ENCODE peak calls at places on chromosomes 4 and X, in six cellular contexts. O is naive thymus-derived CD4-positive, alpha-beta T cell; D is HCT116; W is psoas muscle; N is IMR-90; A is mammary epithelial cell. P is an unnamed sample. For H3K36me3, the result is how much of the 10 kb centered on the place peaks cover.

GRCh38 chrX:3713225-3713936 is at the start of gene PRKX:
- DNase-seq in O (peak), D (no peak), W (peak), N (peak), A (peak), P (peak)

GRCh38 chr4:119729815-119730643 is 101.4 kb upstream of the PDE5A start:
- DNase-seq in O (no peak), D (peak), W (no peak), N (peak), A (peak), P (peak)

GRCh38 chr4:122960298-122960985 is 38.0 kb upstream of the NUDT6 start:
- DNase-seq in O (no peak), D (no peak), W (no peak), N (peak), A (no peak), P (no peak)

GRCh38 chr4:17817027-17817426 is 6.2 kb downstream of the NCAPG start:
- DNase-seq in O (peak), D (peak), W (no peak), N (peak), A (peak), P (no peak)

GRCh38 chrX:70255452-70255851 is 4.6 kb downstream of the P2RY4 start:
- DNase-seq in O (no peak), D (no peak), W (no peak), N (no peak), A (no peak), P (no peak)

GRCh38 chr4:151940290-151940689 is 179.5 kb upstream of the GATB start:
- DNase-seq in O (peak), D (no peak), W (no peak), N (no peak), A (no peak), P (no peak)

GRCh38 chr4:85024671-85025070 is 58.2 kb upstream of the WDFY3 start:
- DNase-seq in O (no peak), D (no peak), W (no peak), N (no peak), A (no peak), P (no peak)

GRCh38 chr4:132572210-132572609 is 576.9 kb upstream of the PCDH10 start:
- DNase-seq in O (no peak), D (no peak), W (no peak), N (peak), A (no peak), P (no peak)

GRCh38 chrX:39898147-39898546 is 199.6 kb downstream of the BCOR start:
- DNase-seq in O (no peak), D (no peak), W (no peak), N (no peak), A (no peak), P (no peak)

GRCh38 chr4:128831526-128832252 is 22.2 kb downstream of the JADE1 start:
- DNase-seq in O (no peak), D (no peak), W (no peak), N (peak), A (no peak), P (no peak)

GRCh38 chr4:34105311-34105710 is 2139.0 kb downstream of the ARAP2 start:
- DNase-seq in O (no peak), D (no peak), W (no peak), N (no peak), A (peak), P (no peak)

GRCh38 chr4:108049406-108049805 is 59.7 kb downstream of the HADH start:
- DNase-seq in O (peak), D (no peak), W (no peak), N (no peak), A (no peak), P (no peak)

GRCh38 chr4:6779667-6780565 is 2.6 kb upstream of the KIAA0232 start:
- DNase-seq in O (no peak), D (no peak), W (no peak), N (peak), A (no peak), P (peak)

GRCh38 chr4:140372607-140373327 is 679 bp upstream of the SCOC start:
- DNase-seq in O (peak), D (peak), W (no peak), N (peak), A (peak), P (no peak)

GRCh38 chrX:14032383-14032782 is 2.7 kb upstream of the GEMIN8 start:
- DNase-seq in O (peak), D (no peak), W (no peak), N (peak), A (peak), P (no peak)

GRCh38 chr4:38566811-38567398 is 97.1 kb upstream of the KLF3 start:
- DNase-seq in O (no peak), D (no peak), W (no peak), N (no peak), A (no peak), P (no peak)

GRCh38 chrX:122087353-122087752 is 1039.9 kb downstream of the GLUD2 start:
- DNase-seq in O (no peak), D (no peak), W (no peak), N (no peak), A (no peak), P (no peak)

GRCh38 chr4:176262243-176262642 is 6.8 kb downstream of the ASB5 start:
- DNase-seq in O (no peak), D (no peak), W (no peak), N (no peak), A (no peak), P (no peak)

GRCh38 chr4:184205243-184205642 is 12.4 kb downstream of the ENPP6 start:
- DNase-seq in O (no peak), D (no peak), W (no peak), N (no peak), A (no peak), P (no peak)

GRCh38 chr4:168882650-168883233 is 127.3 kb downstream of the CBR4 start:
- DNase-seq in O (no peak), D (no peak), W (peak), N (peak), A (peak), P (peak)

GRCh38 chrX:101258260-101258581 is 32.9 kb downstream of the TAF7L start:
- DNase-seq in O (no peak), D (no peak), W (no peak), N (no peak), A (no peak), P (no peak)

GRCh38 chr4:76867880-76868655 is 29.9 kb downstream of the SOWAHB start:
- DNase-seq in O (no peak), D (no peak), W (no peak), N (no peak), A (no peak), P (no peak)

GRCh38 chrX:115345654-115346014 is 56.1 kb downstream of the LUZP4 start:
- DNase-seq in O (no peak), D (no peak), W (no peak), N (no peak), A (no peak), P (no peak)

GRCh38 chr4:145614235-145614615 is 5.0 kb upstream of the MMAA start:
- DNase-seq in O (no peak), D (no peak), W (no peak), N (no peak), A (no peak), P (no peak)

GRCh38 chrX:7318246-7318645 is 170.3 kb upstream of the PUDP start:
- DNase-seq in O (no peak), D (no peak), W (no peak), N (peak), A (no peak), P (no peak)

GRCh38 chr4:77127837-77128621 is 29.0 kb upstream of the CCNG2 start:
- DNase-seq in O (no peak), D (no peak), W (no peak), N (no peak), A (no peak), P (no peak)

GRCh38 chr4:8125526-8126056 is 33.0 kb downstream of the ABLIM2 start:
- DNase-seq in O (no peak), D (no peak), W (peak), N (no peak), A (no peak), P (no peak)

GRCh38 chr4:65917486-65917885 is 247.2 kb upstream of the EPHA5 start:
- DNase-seq in O (no peak), D (no peak), W (no peak), N (no peak), A (no peak), P (no peak)

GRCh38 chr4:5784960-5785611 is 74.1 kb downstream of the EVC start:
- DNase-seq in O (no peak), D (no peak), W (no peak), N (no peak), A (no peak), P (no peak)

GRCh38 chrX:97070346-97070745 is 186.6 kb downstream of the RPA4 start:
- DNase-seq in O (no peak), D (no peak), W (no peak), N (peak), A (no peak), P (no peak)

GRCh38 chrX:46636223-46636622 is 62.7 kb downstream of the CHST7 start:
- DNase-seq in O (no peak), D (no peak), W (no peak), N (no peak), A (no peak), P (no peak)

GRCh38 chrX:132834109-132834508 is 124.3 kb downstream of the HS6ST2 start:
- DNase-seq in O (no peak), D (no peak), W (no peak), N (no peak), A (no peak), P (no peak)

GRCh38 chr4:83267121-83267834 is 17.3 kb downstream of the COQ2 start:
- DNase-seq in O (no peak), D (no peak), W (no peak), N (peak), A (no peak), P (peak)

GRCh38 chr4:127579821-127580220 is 52.9 kb upstream of the INTU start:
- DNase-seq in O (no peak), D (no peak), W (no peak), N (no peak), A (no peak), P (no peak)

GRCh38 chr4:105147226-105148151 is 813 bp downstream of the TET2 start:
- DNase-seq in O (peak), D (no peak), W (no peak), N (peak), A (peak), P (no peak)

GRCh38 chrX:132956421-132957210 is 1.8 kb downstream of the HS6ST2 start:
- DNase-seq in O (no peak), D (no peak), W (no peak), N (no peak), A (no peak), P (no peak)

DNA sequence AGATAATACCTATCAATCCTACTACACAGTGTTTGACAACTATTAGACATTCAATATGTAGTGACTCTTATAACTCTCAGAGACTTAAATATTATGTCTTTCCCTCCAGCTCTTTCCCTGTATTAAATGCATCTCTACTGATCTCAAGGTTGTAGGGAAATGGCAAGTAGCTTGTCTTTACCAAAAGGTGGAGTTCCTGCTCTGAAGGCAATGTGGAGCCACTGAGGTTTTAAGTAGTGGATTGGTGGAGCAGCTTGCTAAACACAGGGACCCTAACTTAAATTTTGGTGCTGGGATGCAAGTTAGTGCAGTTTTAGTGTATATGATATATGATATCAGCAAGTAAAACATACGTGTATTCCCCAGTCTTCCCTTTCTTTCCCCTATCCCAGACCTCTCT is 13.1 kb downstream of the FNIP2 start:
- DNase-seq in O (no peak), D (no peak), W (no peak), N (no peak), A (no peak), P (no peak)
- H3K27ac ChIP-seq in O (no peak), D (no peak), W (peak), N (no peak), A (no peak), P (peak)

DNA sequence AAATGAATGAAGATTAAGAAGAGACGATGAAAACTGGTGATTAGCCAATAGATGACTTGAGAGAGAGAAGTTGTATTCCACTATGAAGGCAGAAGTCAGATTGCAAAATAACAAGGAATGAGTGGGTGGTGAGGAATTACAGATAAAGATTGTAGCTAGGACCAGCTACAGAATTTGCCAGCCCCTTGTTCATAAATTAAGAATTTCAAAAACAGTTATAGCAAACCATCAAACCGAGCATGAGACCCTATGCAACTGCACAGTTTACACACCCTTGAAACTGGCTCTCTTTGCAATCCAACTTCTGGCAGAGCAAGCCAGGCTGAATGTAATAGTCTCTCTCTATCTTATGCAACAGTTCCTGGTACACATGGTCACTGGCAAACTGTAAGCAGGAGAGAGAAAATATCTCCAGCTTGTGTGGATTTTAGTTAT is 35.2 kb downstream of the STAP1 start:
- DNase-seq in O (no peak), D (no peak), W (no peak), N (peak), A (no peak), P (no peak)
- H3K36me3 ChIP-seq in O (under half), D (under half), W (under half), N (under half), A (under half), P (under half)

GRCh38 chrX:41005445-41005992 is 79.7 kb upstream of the USP9X start:
- DNase-seq in O (no peak), D (no peak), W (no peak), N (no peak), A (no peak), P (no peak)
- H3K27ac ChIP-seq in O (no peak), D (no peak), W (no peak), N (no peak), A (no peak), P (no peak)

GRCh38 chr4:165328101-165328425 is 594 bp downstream of the MSMO1 start:
- DNase-seq in O (no peak), D (no peak), W (no peak), N (no peak), A (no peak), P (no peak)
- H3K36me3 ChIP-seq in O (under half), D (under half), W (under half), N (under half), A (under half), P (under half)

GRCh38 chr4:24915121-24915922 is 2.5 kb upstream of the CCDC149 start:
- DNase-seq in O (no peak), D (no peak), W (no peak), N (no peak), A (no peak), P (no peak)

GRCh38 chr4:24914460-24914859 is 1.6 kb upstream of the CCDC149 start:
- DNase-seq in O (no peak), D (no peak), W (no peak), N (no peak), A (peak), P (no peak)

GRCh38 chr4:24913099-24913445 is 230 bp upstream of the CCDC149 start:
- DNase-seq in O (no peak), D (no peak), W (no peak), N (no peak), A (no peak), P (no peak)

GRCh38 chr4:24910504-24910903 is 2.3 kb downstream of the CCDC149 start:
- DNase-seq in O (no peak), D (no peak), W (no peak), N (peak), A (no peak), P (no peak)

DNA sequence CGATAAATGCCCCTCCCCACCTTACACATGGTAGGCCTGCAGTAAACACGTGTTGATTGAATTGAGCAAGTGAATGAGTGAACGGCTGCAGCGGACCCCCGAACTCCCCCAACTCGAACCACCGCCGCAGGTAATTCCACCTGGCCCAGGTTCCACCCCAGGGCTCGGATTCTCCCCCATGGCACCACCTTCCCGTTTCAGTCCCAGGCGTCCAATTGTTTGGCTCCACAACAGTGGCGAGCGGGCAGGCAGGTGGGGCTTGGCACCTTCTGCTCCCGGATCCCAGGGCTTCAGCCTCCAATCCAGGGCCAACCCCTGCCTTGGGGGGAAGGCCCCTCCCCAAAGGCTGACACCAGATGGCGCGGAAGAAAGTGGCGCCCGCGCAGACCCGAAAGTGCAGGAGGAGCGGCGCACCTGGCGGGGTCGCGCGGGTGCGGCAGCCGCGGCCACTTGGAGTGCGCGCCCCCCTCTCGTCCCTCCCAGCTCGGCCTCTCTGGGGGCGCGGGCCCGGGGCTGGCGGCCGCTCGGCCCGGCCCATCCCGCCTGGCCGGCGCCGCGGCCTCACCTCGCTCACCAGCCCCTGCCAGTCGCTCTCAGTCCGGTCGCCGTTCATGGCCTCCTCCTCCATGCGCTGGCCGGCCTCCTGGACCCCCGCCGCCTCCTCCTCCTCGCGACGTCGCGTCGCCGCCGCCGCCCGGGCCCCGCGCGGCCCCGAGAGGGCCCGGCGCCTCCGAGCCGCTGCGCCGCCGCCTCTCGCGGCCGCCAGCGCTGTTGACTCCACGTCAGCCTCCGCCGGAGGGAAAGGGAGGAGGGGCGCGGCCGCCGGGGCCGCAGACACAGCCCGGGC is at the start of gene CCDC149:
- DNase-seq in O (no peak), D (peak), W (peak), N (peak), A (peak), P (peak)
- H3K27ac ChIP-seq in O (no peak), D (peak), W (peak), N (peak), A (no peak), P (peak)

GRCh38 chrX:24178441-24178840 is 28.9 kb downstream of the ZFX start:
- DNase-seq in O (no peak), D (no peak), W (no peak), N (no peak), A (no peak), P (no peak)
- H3K36me3 ChIP-seq in O (under half), D (under half), W (half or more), N (under half), A (under half), P (under half)

GRCh38 chrX:68428431-68428830 is 4.9 kb downstream of the OPHN1 start:
- DNase-seq in O (no peak), D (no peak), W (no peak), N (peak), A (peak), P (peak)
- H3K27ac ChIP-seq in O (no peak), D (no peak), W (no peak), N (no peak), A (no peak), P (peak)

GRCh38 chr4:48504352-48504751 is 14.3 kb downstream of the ZAR1 start:
- DNase-seq in O (no peak), D (no peak), W (no peak), N (no peak), A (no peak), P (no peak)

GRCh38 chr4:48506716-48507115 is 16.7 kb downstream of the ZAR1 start:
- DNase-seq in O (no peak), D (no peak), W (no peak), N (no peak), A (no peak), P (no peak)

DNA sequence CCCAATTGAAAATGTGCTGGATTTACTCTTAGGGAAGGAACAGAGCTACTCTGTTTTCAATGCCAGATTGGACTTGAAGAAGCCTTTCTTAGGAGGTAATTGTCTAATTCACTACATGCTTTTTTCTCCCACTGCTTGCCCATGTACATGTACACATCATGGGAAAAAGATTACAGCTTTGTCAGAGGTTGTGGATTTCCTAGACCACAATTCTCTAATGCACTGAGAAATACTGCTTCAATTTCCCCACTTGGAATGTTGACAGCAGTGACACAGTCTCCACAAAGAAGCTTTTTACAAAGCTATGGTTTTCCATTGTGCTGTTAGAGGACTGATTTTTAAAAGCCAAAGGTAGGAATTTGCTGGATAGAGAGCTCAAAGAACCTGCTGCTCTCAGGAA is 19.5 kb downstream of the ZAR1 start:
- DNase-seq in O (no peak), D (no peak), W (no peak), N (peak), A (no peak), P (no peak)
- H3K36me3 ChIP-seq in O (under half), D (under half), W (half or more), N (under half), A (under half), P (under half)

GRCh38 chr4:1291996-1292702 is 2.5 kb downstream of the MAEA start:
- DNase-seq in O (no peak), D (no peak), W (peak), N (no peak), A (no peak), P (no peak)
- H3K27ac ChIP-seq in O (peak), D (no peak), W (peak), N (no peak), A (no peak), P (no peak)

P was measured in SJSA1.